ENCODE peak calls at places on chromosomes 3 and 15, in ten cellular contexts. N is right cardiac atrium; H is ovary; R is upper lobe of right lung; G is IMR-90; S is CD8-positive, alpha-beta memory T cell; Z is psoas muscle; U is DND-41; D is prostate gland; V is MM.1S. Y is an unnamed sample. For H3K9me3, the result is how much of the 10 kb centered on the place peaks cover.

GRCh38 chr15:26126819-26127387 is 263.8 kb upstream of the ATP10A start:
- DNase-seq in Z (no peak), U (no peak), H (no peak), D (peak), N (no peak), S (no peak), G (no peak), V (no peak), R (no peak), Y (no peak)

GRCh38 chr3:126077754-126078153 is 6.2 kb downstream of the SLC41A3 start:
- DNase-seq in D (no peak), R (no peak), V (no peak), U (no peak), H (no peak), N (peak), G (no peak), Z (no peak), S (no peak), Y (no peak)

GRCh38 chr15:31306426-31307269 is 20.0 kb upstream of the KLF13 start:
- DNase-seq in G (no peak), D (no peak), R (peak), V (no peak), Z (peak), H (no peak), S (no peak), U (peak), N (peak), Y (no peak)

GRCh38 chr3:196138927-196139680 is 57.2 kb upstream of the TFRC start:
- DNase-seq in Z (no peak), V (no peak), H (no peak), G (peak), R (no peak), D (peak), S (no peak), U (no peak), N (no peak), Y (no peak)

GRCh38 chr3:111954228-111954990 is 24.4 kb upstream of the ABHD10 start:
- DNase-seq in G (peak), N (no peak), U (no peak), H (no peak), V (no peak), R (no peak), D (peak), Z (no peak), S (no peak), Y (peak)

GRCh38 chr3:109369510-109369909 is 32.2 kb upstream of the DPPA4 start:
- DNase-seq in N (no peak), G (no peak), V (no peak), R (no peak), D (no peak), S (no peak), U (no peak), Z (no peak), H (no peak), Y (peak)

GRCh38 chr15:100340721-100341661 is 784 bp downstream of the ADAMTS17 start:
- DNase-seq in G (no peak), D (no peak), R (no peak), Z (peak), N (peak), H (no peak), U (no peak), S (peak), V (peak), Y (no peak)

GRCh38 chr15:100211855-100212850 is 129.6 kb downstream of the ADAMTS17 start:
- DNase-seq in R (peak), N (no peak), V (no peak), Z (no peak), G (no peak), U (no peak), D (no peak), S (no peak), H (no peak), Y (no peak)

GRCh38 chr3:77086408-77086807 is 46.5 kb downstream of the ROBO2 start:
- DNase-seq in G (no peak), S (no peak), R (no peak), Z (no peak), D (no peak), H (no peak), N (no peak), V (no peak), U (no peak), Y (no peak)

GRCh38 chr3:144590854-144591253 is 619.2 kb downstream of the DIPK2A start:
- DNase-seq in H (no peak), V (no peak), D (no peak), S (no peak), U (no peak), Z (no peak), G (peak), R (no peak), N (no peak), Y (no peak)

GRCh38 chr3:188084751-188085595 is 69.0 kb upstream of the LPP start:
- DNase-seq in D (no peak), N (no peak), U (no peak), R (no peak), S (no peak), H (no peak), V (no peak), Z (peak), G (no peak), Y (no peak)

GRCh38 chr3:197380786-197381185 is 82.4 kb upstream of the DLG1 start:
- DNase-seq in D (peak), N (no peak), V (no peak), U (no peak), Z (peak), S (no peak), G (no peak), H (no peak), R (no peak), Y (no peak)

GRCh38 chr15:94882071-94882712 is 650.8 kb downstream of the MCTP2 start:
- DNase-seq in V (no peak), G (no peak), D (no peak), H (no peak), N (peak), R (no peak), U (no peak), Z (no peak), S (no peak), Y (no peak)

GRCh38 chr15:94875550-94875949 is 644.2 kb downstream of the MCTP2 start:
- DNase-seq in S (no peak), H (no peak), D (no peak), N (no peak), G (no peak), Z (no peak), U (no peak), V (no peak), R (no peak), Y (no peak)

GRCh38 chr15:94877833-94878232 is 646.5 kb downstream of the MCTP2 start:
- DNase-seq in D (no peak), S (no peak), G (no peak), Z (no peak), H (no peak), V (no peak), R (no peak), U (no peak), N (no peak), Y (no peak)
- H3K9me3 ChIP-seq in D (under half), S (under half), G (under half), Z (under half), H (under half), V (under half), R (under half), U (under half), N (under half), Y (under half)

DNA sequence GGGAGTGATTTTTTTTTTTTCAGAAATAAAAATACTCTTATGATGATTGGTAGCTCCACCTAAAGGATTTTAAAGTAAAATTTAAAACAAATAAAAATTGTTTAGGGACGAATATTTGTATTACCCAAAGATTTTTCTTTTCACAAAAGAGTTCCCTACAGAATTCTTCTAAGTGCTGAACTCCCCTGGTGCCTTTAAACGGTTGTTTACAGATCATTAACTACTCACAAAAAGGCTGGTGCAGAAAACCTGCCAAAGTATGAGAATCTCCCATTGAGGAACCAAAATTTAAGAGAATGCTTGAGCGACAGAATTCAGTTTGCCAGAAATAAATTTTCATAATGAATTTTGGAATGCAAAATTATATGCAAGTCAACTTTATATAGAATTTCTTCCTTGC is 497.8 kb upstream of the NR2F2 start:
- DNase-seq in D (no peak), S (no peak), V (no peak), N (no peak), U (no peak), H (no peak), R (no peak), G (no peak), Z (no peak), Y (no peak)
- H3K4me3 ChIP-seq in D (no peak), S (no peak), V (no peak), N (no peak), U (no peak), H (no peak), R (no peak), G (no peak), Z (no peak), Y (no peak)

DNA sequence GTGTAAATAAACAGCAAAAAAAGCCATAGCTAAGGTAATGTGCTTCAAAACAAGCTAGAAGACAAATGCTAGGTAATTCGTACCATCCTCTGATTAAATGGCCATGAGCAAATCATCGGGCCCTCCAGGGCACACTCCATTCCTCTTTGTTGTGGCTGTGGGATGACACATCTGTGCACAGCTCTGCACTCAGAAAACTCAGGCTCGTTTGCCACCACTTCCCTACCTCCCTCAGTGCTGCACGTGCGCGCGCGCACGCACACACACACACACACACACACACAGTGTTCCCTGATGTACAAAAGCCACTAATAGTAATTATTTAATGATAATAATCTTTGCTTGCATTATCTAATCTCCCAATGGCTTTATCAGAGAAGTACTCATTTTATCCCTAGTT is 336.6 kb downstream of the FEZF2 start:
- DNase-seq in V (no peak), U (peak), Z (no peak), D (no peak), N (no peak), H (no peak), R (no peak), G (no peak), S (no peak), Y (no peak)
- H3K9me3 ChIP-seq in V (under half), U (under half), Z (under half), D (under half), N (under half), H (under half), R (under half), G (under half), S (under half), Y (under half)

DNA sequence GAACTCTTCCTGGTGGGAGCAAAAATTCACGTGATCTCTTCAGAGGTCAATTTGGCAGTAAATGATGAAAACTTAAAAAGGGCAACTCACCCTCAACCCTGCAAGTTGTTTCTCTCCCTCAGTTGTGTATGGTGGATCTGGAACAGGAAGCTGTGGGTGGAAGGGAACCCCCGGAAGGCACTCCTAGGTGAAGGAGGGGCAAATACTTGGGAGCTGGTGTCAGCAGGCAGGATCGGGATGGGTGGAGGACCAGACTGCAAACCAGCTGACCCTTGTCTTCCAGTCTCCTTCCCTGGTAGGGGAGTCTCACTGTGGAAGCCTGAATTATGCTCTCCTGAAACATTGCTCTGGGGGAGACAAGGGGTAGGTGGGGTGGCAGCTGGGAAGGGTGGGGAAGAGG is 33.5 kb downstream of the PRR23E start:
- DNase-seq in Z (no peak), N (no peak), S (no peak), R (no peak), U (no peak), H (no peak), V (no peak), G (no peak), D (no peak), Y (peak)
- H3K4me3 ChIP-seq in Z (no peak), N (no peak), S (no peak), R (no peak), U (no peak), H (no peak), V (no peak), G (no peak), D (no peak), Y (no peak)

GRCh38 chr3:177652556-177653290 is 455.4 kb upstream of the TBL1XR1 start:
- DNase-seq in G (no peak), H (no peak), U (no peak), R (no peak), N (no peak), S (no peak), Z (no peak), V (peak), D (no peak), Y (no peak)
- H3K9me3 ChIP-seq in G (under half), H (under half), U (under half), R (under half), N (under half), S (under half), Z (under half), V (under half), D (under half), Y (under half)

GRCh38 chr15:39360417-39360816 is 220.5 kb upstream of the THBS1 start:
- DNase-seq in G (no peak), N (no peak), H (no peak), V (no peak), R (no peak), D (no peak), S (no peak), U (no peak), Z (no peak), Y (no peak)

GRCh38 chr15:39357478-39358268 is 223.2 kb upstream of the THBS1 start:
- DNase-seq in Z (no peak), V (no peak), D (no peak), H (no peak), G (no peak), S (no peak), R (no peak), N (no peak), U (no peak), Y (no peak)

GRCh38 chr15:39361497-39361896 is 219.4 kb upstream of the THBS1 start:
- DNase-seq in V (no peak), Z (no peak), D (no peak), S (no peak), R (no peak), H (no peak), G (no peak), U (no peak), N (no peak), Y (no peak)

GRCh38 chr15:39359736-39360135 is 221.1 kb upstream of the THBS1 start:
- DNase-seq in Z (no peak), H (no peak), D (no peak), U (no peak), N (no peak), S (no peak), V (no peak), G (no peak), R (no peak), Y (no peak)

GRCh38 chr15:39358441-39359041 is 222.3 kb upstream of the THBS1 start:
- DNase-seq in S (no peak), U (no peak), V (no peak), G (peak), Z (no peak), D (no peak), R (no peak), H (peak), N (peak), Y (peak)
- H3K4me3 ChIP-seq in S (no peak), U (no peak), V (no peak), G (no peak), Z (no peak), D (no peak), R (no peak), H (no peak), N (no peak), Y (no peak)

GRCh38 chr3:25495726-25496125 is 67.7 kb downstream of the RARB start:
- DNase-seq in Z (no peak), V (no peak), D (no peak), G (no peak), U (no peak), H (no peak), N (no peak), R (no peak), S (no peak), Y (no peak)
- H3K9me3 ChIP-seq in Z (under half), V (under half), D (under half), G (under half), U (under half), H (under half), N (under half), R (under half), S (under half), Y (under half)

GRCh38 chr3:151879037-151879436 is 5.6 kb downstream of the SUCNR1 start:
- DNase-seq in V (no peak), H (no peak), G (peak), S (no peak), Z (no peak), N (no peak), U (no peak), D (no peak), R (no peak), Y (no peak)

GRCh38 chr3:151880326-151880725 is 6.9 kb downstream of the SUCNR1 start:
- DNase-seq in N (no peak), G (no peak), H (no peak), Z (no peak), R (no peak), D (no peak), V (no peak), S (no peak), U (no peak), Y (no peak)

GRCh38 chr3:151881137-151881536 is 7.7 kb downstream of the SUCNR1 start:
- DNase-seq in U (no peak), Z (no peak), D (no peak), G (no peak), V (no peak), S (no peak), R (no peak), N (no peak), H (no peak), Y (no peak)

GRCh38 chr3:151878445-151878844 is 5.0 kb downstream of the SUCNR1 start:
- DNase-seq in H (no peak), S (no peak), V (no peak), G (no peak), D (no peak), R (no peak), U (no peak), N (no peak), Z (no peak), Y (no peak)

GRCh38 chr3:151879684-151880282 is 6.3 kb downstream of the SUCNR1 start:
- DNase-seq in U (no peak), G (no peak), N (no peak), H (no peak), D (no peak), V (no peak), R (no peak), S (no peak), Z (no peak), Y (no peak)
- H3K4me3 ChIP-seq in U (no peak), G (no peak), N (no peak), H (no peak), D (no peak), V (no peak), R (no peak), S (no peak), Z (no peak), Y (no peak)

GRCh38 chr3:98894791-98895576 is 6.5 kb downstream of the DCBLD2 start:
- DNase-seq in D (no peak), H (no peak), N (no peak), U (no peak), V (no peak), R (no peak), S (no peak), G (no peak), Z (no peak), Y (no peak)
- H3K9me3 ChIP-seq in D (under half), H (under half), N (under half), U (under half), V (under half), R (under half), S (under half), G (under half), Z (under half), Y (under half)

GRCh38 chr3:149363053-149363452 is 14.4 kb downstream of the TM4SF1 start:
- DNase-seq in D (no peak), S (no peak), Z (no peak), U (no peak), R (no peak), G (peak), H (no peak), V (no peak), N (no peak), Y (peak)
- H3K4me3 ChIP-seq in D (no peak), S (no peak), Z (no peak), U (no peak), R (no peak), G (no peak), H (no peak), V (no peak), N (no peak), Y (no peak)